ENCODE peak calls at places on chromosome 13, in ten cellular contexts. L is stimulated activated CD4-positive, alpha-beta T cell treated with anti-CD3 and anti-CD28 coated beads, TNF-alpha, amount 100 ng/mL, for 4 hours; N is IMR-90; Z is ovary; G is nephron progenitor cell; E is stimulated activated CD8-positive, alpha-beta memory T cell treated with anti-CD3 and anti-CD28 coated beads, Interleukin-7, amount 100 ng/mL, for 24 hours; T is T-cell; K is left ventricle myocardium superior; B is lower leg skin; F is Calu3. V is an unnamed sample.

GRCh38 chr13:113220877-113221276 is 11.5 kb downstream of the CUL4A start:
- DNase-seq in B (no peak), F (no peak), E (no peak), L (no peak), N (no peak), K (peak; percentile 70), T (peak; percentile 17), Z (no peak), G (no peak), V (no peak)

GRCh38 chr13:83121904-83122303 is 760.4 kb downstream of the SLITRK1 start:
- DNase-seq in N (peak; percentile 36), G (no peak), L (no peak), F (no peak), E (no peak), T (no peak), K (no peak), B (no peak), Z (no peak), V (no peak)

GRCh38 chr13:73929287-73929932 is 204.8 kb downstream of the KLF12 start:
- DNase-seq in E (no peak), G (no peak), T (no peak), N (no peak), L (no peak), F (no peak), Z (no peak), K (no peak), B (no peak), V (no peak)

GRCh38 chr13:39023761-39024160 is 14.1 kb downstream of the PROSER1 start:
- DNase-seq in L (no peak), Z (no peak), B (no peak), F (peak; percentile 2), T (no peak), N (peak; percentile 54), G (no peak), K (no peak), E (no peak), V (peak; percentile 37)

GRCh38 chr13:37070145-37070695 is 10.7 kb upstream of the SUPT20H start:
- DNase-seq in B (no peak), G (no peak), L (no peak), F (no peak), Z (no peak), N (no peak), E (no peak), K (no peak), T (no peak), V (no peak)

GRCh38 chr13:65914707-65915106 is 1315.4 kb downstream of the PCDH9 start:
- DNase-seq in B (no peak), G (no peak), T (no peak), L (no peak), Z (no peak), F (no peak), E (no peak), N (peak; percentile 72), K (no peak), V (peak; percentile 26)

GRCh38 chr13:67366533-67366932 is 136.4 kb upstream of the PCDH9 start:
- DNase-seq in L (no peak), T (no peak), K (no peak), Z (no peak), B (no peak), E (no peak), G (no peak), N (peak; percentile 50), F (no peak), V (peak; percentile 25)

GRCh38 chr13:32309312-32309711 is 5.9 kb downstream of the ZAR1L start:
- DNase-seq in N (peak; percentile 7), L (no peak), G (no peak), Z (no peak), F (no peak), T (no peak), K (no peak), B (no peak), E (no peak), V (no peak)

GRCh38 chr13:32645854-32646253 is 59.6 kb downstream of the PDS5B start:
- DNase-seq in L (no peak), G (no peak), N (no peak), E (no peak), B (no peak), Z (no peak), T (no peak), K (no peak), F (no peak), V (no peak)

GRCh38 chr13:32938907-32939306 is 77.3 kb upstream of the KL start:
- DNase-seq in N (peak; percentile 61), E (no peak), L (no peak), G (no peak), F (no peak), B (no peak), K (no peak), T (no peak), Z (no peak), V (peak; percentile 24)

GRCh38 chr13:40190656-40191100 is 475.8 kb downstream of the FOXO1 start:
- DNase-seq in G (no peak), N (peak; percentile 12), K (no peak), F (peak; percentile 10), L (peak; percentile 31), T (peak; percentile 82), E (peak; percentile 48), Z (no peak), B (peak; percentile 55), V (peak; percentile 33)

GRCh38 chr13:100323937-100324336 is 235.0 kb downstream of the PCCA start:
- DNase-seq in F (no peak), K (no peak), T (no peak), B (no peak), Z (no peak), G (no peak), E (no peak), N (peak; percentile 8), L (no peak), V (no peak)

GRCh38 chr13:61777902-61778301 is 362.3 kb upstream of the PCDH20 start:
- DNase-seq in N (no peak), Z (no peak), B (no peak), F (no peak), K (no peak), E (no peak), T (no peak), L (no peak), G (no peak), V (no peak)

GRCh38 chr13:109868583-109869311 is 82.4 kb upstream of the IRS2 start:
- DNase-seq in F (no peak), N (peak; percentile 17), Z (no peak), G (no peak), B (no peak), K (no peak), T (no peak), E (no peak), L (no peak), V (peak; percentile 79)

GRCh38 chr13:110436786-110437370 is 124.6 kb downstream of the RAB20 start:
- DNase-seq in G (no peak), T (no peak), E (no peak), Z (no peak), L (no peak), F (no peak), K (no peak), N (no peak), B (no peak), V (no peak)

GRCh38 chr13:45700971-45701900 is 884 bp upstream of the CBY2 start:
- DNase-seq in T (no peak), B (no peak), G (no peak), K (no peak), E (no peak), N (no peak), L (no peak), Z (no peak), F (no peak), V (no peak)

GRCh38 chr13:27406178-27406939 is 18.1 kb upstream of the GTF3A start:
- DNase-seq in L (no peak), T (no peak), Z (no peak), G (no peak), B (no peak), E (no peak), F (no peak), K (no peak), N (peak; percentile 49), V (peak; percentile 62)

GRCh38 chr13:43128504-43128929 is 105.1 kb downstream of the DNAJC15 start:
- DNase-seq in F (no peak), T (no peak), E (no peak), K (peak; percentile 49), N (no peak), B (no peak), G (no peak), L (no peak), Z (no peak), V (no peak)